ENCODE peak calls at places on chromosomes 4 and X, in nine cellular contexts. One of them, this sample, is unnamed.

GRCh38 chr4:168502886-168503285 is 6.0 kb downstream of the PALLD start:
- DNase-seq in fibroblast of lung: no peak
- DNase-seq in activated CD4-positive, CD25-positive, alpha-beta regulatory T cell: no peak
- DNase-seq in cardiac fibroblast: no peak
- DNase-seq in GM20000: no peak
- DNase-seq in MG63: no peak
- DNase-seq in left ventricle myocardium superior: no peak
- DNase-seq in NCI-H1092 treated with DMSO at 0.1 percent for 48 hours: peak; percentile 4
- DNase-seq in left kidney: no peak
- DNase-seq in this sample: no peak

GRCh38 chr4:67087897-67088296 is 457.4 kb downstream of the CENPC start:
- DNase-seq in fibroblast of lung: no peak
- DNase-seq in activated CD4-positive, CD25-positive, alpha-beta regulatory T cell: no peak
- DNase-seq in cardiac fibroblast: peak; percentile 34
- DNase-seq in GM20000: peak; percentile 14
- DNase-seq in MG63: peak; percentile 2
- DNase-seq in left ventricle myocardium superior: peak; percentile 31
- DNase-seq in NCI-H1092 treated with DMSO at 0.1 percent for 48 hours: peak; percentile 31
- DNase-seq in left kidney: no peak
- DNase-seq in this sample: peak; percentile 9

GRCh38 chr4:1026115-1026514 is 14.7 kb downstream of the FGFRL1 start:
- DNase-seq in fibroblast of lung: no peak
- DNase-seq in activated CD4-positive, CD25-positive, alpha-beta regulatory T cell: no peak
- DNase-seq in cardiac fibroblast: peak; percentile 26
- DNase-seq in GM20000: peak; percentile 95
- DNase-seq in MG63: no peak
- DNase-seq in left ventricle myocardium superior: peak; percentile 60
- DNase-seq in NCI-H1092 treated with DMSO at 0.1 percent for 48 hours: no peak
- DNase-seq in left kidney: no peak
- DNase-seq in this sample: peak; percentile 94

GRCh38 chr4:38366451-38366850 is 297.5 kb upstream of the KLF3 start:
- DNase-seq in fibroblast of lung: peak; percentile 37
- DNase-seq in activated CD4-positive, CD25-positive, alpha-beta regulatory T cell: no peak
- DNase-seq in cardiac fibroblast: no peak
- DNase-seq in GM20000: peak; percentile 17
- DNase-seq in MG63: peak; percentile 21
- DNase-seq in left ventricle myocardium superior: peak; percentile 26
- DNase-seq in NCI-H1092 treated with DMSO at 0.1 percent for 48 hours: no peak
- DNase-seq in left kidney: peak; percentile 24
- DNase-seq in this sample: no peak

GRCh38 chr4:128880662-128881061 is 71.2 kb downstream of the JADE1 start:
- DNase-seq in fibroblast of lung: no peak
- DNase-seq in activated CD4-positive, CD25-positive, alpha-beta regulatory T cell: no peak
- DNase-seq in cardiac fibroblast: peak; percentile 58
- DNase-seq in GM20000: no peak
- DNase-seq in MG63: no peak
- DNase-seq in left ventricle myocardium superior: no peak
- DNase-seq in NCI-H1092 treated with DMSO at 0.1 percent for 48 hours: no peak
- DNase-seq in left kidney: no peak
- DNase-seq in this sample: no peak

GRCh38 chr4:71270901-71271300 is 67.9 kb upstream of the SLC4A4 start:
- DNase-seq in fibroblast of lung: no peak
- DNase-seq in activated CD4-positive, CD25-positive, alpha-beta regulatory T cell: no peak
- DNase-seq in cardiac fibroblast: peak; percentile 53
- DNase-seq in GM20000: no peak
- DNase-seq in MG63: no peak
- DNase-seq in left ventricle myocardium superior: no peak
- DNase-seq in NCI-H1092 treated with DMSO at 0.1 percent for 48 hours: peak; percentile 25
- DNase-seq in left kidney: peak; percentile 73
- DNase-seq in this sample: no peak

GRCh38 chr4:180828455-180829018 is 1414.7 kb upstream of the TENM3 start:
- DNase-seq in fibroblast of lung: peak; percentile 69
- DNase-seq in activated CD4-positive, CD25-positive, alpha-beta regulatory T cell: no peak
- DNase-seq in cardiac fibroblast: peak; percentile 79
- DNase-seq in GM20000: peak; percentile 23
- DNase-seq in MG63: no peak
- DNase-seq in left ventricle myocardium superior: no peak
- DNase-seq in NCI-H1092 treated with DMSO at 0.1 percent for 48 hours: peak; percentile 70
- DNase-seq in left kidney: peak; percentile 84
- DNase-seq in this sample: peak; percentile 20

GRCh38 chr4:40622913-40623312 is 6.8 kb downstream of the RBM47 start:
- DNase-seq in fibroblast of lung: peak; percentile 28
- DNase-seq in activated CD4-positive, CD25-positive, alpha-beta regulatory T cell: no peak
- DNase-seq in cardiac fibroblast: no peak
- DNase-seq in GM20000: no peak
- DNase-seq in MG63: no peak
- DNase-seq in left ventricle myocardium superior: no peak
- DNase-seq in NCI-H1092 treated with DMSO at 0.1 percent for 48 hours: peak; percentile 35
- DNase-seq in left kidney: no peak
- DNase-seq in this sample: no peak

GRCh38 chrX:153537526-153538295 is 20.3 kb downstream of the ATP2B3 start:
- DNase-seq in fibroblast of lung: no peak
- DNase-seq in activated CD4-positive, CD25-positive, alpha-beta regulatory T cell: no peak
- DNase-seq in cardiac fibroblast: no peak
- DNase-seq in GM20000: no peak
- DNase-seq in MG63: no peak
- DNase-seq in left ventricle myocardium superior: no peak
- DNase-seq in NCI-H1092 treated with DMSO at 0.1 percent for 48 hours: peak; percentile 83
- DNase-seq in left kidney: peak; percentile 39
- DNase-seq in this sample: no peak

GRCh38 chr4:41326776-41327175 is 70.0 kb downstream of the UCHL1 start:
- DNase-seq in fibroblast of lung: no peak
- DNase-seq in activated CD4-positive, CD25-positive, alpha-beta regulatory T cell: no peak
- DNase-seq in cardiac fibroblast: no peak
- DNase-seq in GM20000: no peak
- DNase-seq in MG63: no peak
- DNase-seq in left ventricle myocardium superior: no peak
- DNase-seq in NCI-H1092 treated with DMSO at 0.1 percent for 48 hours: no peak
- DNase-seq in left kidney: no peak
- DNase-seq in this sample: no peak

GRCh38 chrX:13747836-13748235 is 13.3 kb downstream of the OFD1 start:
- DNase-seq in fibroblast of lung: peak; percentile 58
- DNase-seq in activated CD4-positive, CD25-positive, alpha-beta regulatory T cell: peak; percentile 0
- DNase-seq in cardiac fibroblast: peak; percentile 78
- DNase-seq in GM20000: no peak
- DNase-seq in MG63: peak; percentile 27
- DNase-seq in left ventricle myocardium superior: peak; percentile 30
- DNase-seq in NCI-H1092 treated with DMSO at 0.1 percent for 48 hours: peak; percentile 14
- DNase-seq in left kidney: peak; percentile 40
- DNase-seq in this sample: no peak

GRCh38 chr4:77220841-77221613 is 64.0 kb downstream of the CCNG2 start:
- DNase-seq in fibroblast of lung: peak; percentile 78
- DNase-seq in activated CD4-positive, CD25-positive, alpha-beta regulatory T cell: no peak
- DNase-seq in cardiac fibroblast: peak; percentile 76
- DNase-seq in GM20000: no peak
- DNase-seq in MG63: no peak
- DNase-seq in left ventricle myocardium superior: peak; percentile 55
- DNase-seq in NCI-H1092 treated with DMSO at 0.1 percent for 48 hours: no peak
- DNase-seq in left kidney: peak; percentile 47
- DNase-seq in this sample: no peak

This sample was measured in GM13977.